ENCODE peak calls at places on chromosomes 7 and 10, in ten cellular contexts. V, D, A, F, Q, S, Z, G, E and K are unnamed samples.

GRCh38 chr7:75054744-75055527 is 18.7 kb downstream of the RCC1L start:
- DNase-seq in E (no peak), F (no peak), Q (no peak), Z (peak), V (no peak), G (no peak), D (no peak), S (no peak), A (peak), K (no peak)

GRCh38 chr7:129825554-129826267 is 127.0 kb downstream of the UBE2H start:
- DNase-seq in Z (peak), Q (peak), D (peak), G (peak), V (peak), E (peak), F (peak), A (peak), S (peak), K (peak)

GRCh38 chr7:48052748-48053147 is 17.4 kb downstream of the C7orf57 start:
- DNase-seq in E (no peak), S (no peak), F (no peak), D (no peak), G (no peak), Z (no peak), A (no peak), V (no peak), Q (no peak), K (no peak)

GRCh38 chr7:322111-322671 is 32.2 kb downstream of the FOXL3 start:
- DNase-seq in Z (peak), S (peak), G (peak), A (peak), E (peak), V (peak), F (peak), Q (peak), D (no peak), K (peak)

GRCh38 chr10:117246997-117247667 is 6.2 kb downstream of the SLC18A2 start:
- DNase-seq in G (no peak), D (no peak), Q (no peak), V (no peak), E (no peak), S (no peak), Z (no peak), A (no peak), F (no peak), K (no peak)

GRCh38 chr7:137142376-137142775 is 201.2 kb downstream of the PTN start:
- DNase-seq in S (no peak), D (no peak), E (no peak), Q (no peak), A (no peak), G (no peak), Z (no peak), V (no peak), F (no peak), K (no peak)

GRCh38 chr10:116444527-116445142 is 17.0 kb downstream of the PNLIPRP3 start:
- DNase-seq in E (peak), F (no peak), S (no peak), A (no peak), Z (no peak), V (no peak), G (peak), Q (peak), D (peak), K (peak)

GRCh38 chr10:43644252-43644651 is 4.4 kb downstream of the ZNF32 start:
- DNase-seq in S (no peak), V (no peak), E (no peak), Z (no peak), G (no peak), D (no peak), A (no peak), Q (no peak), F (no peak), K (no peak)